ENCODE peak calls at places on chromosomes 6 and 20, in four cellular contexts. One of them, this sample, is unnamed.

GRCh38 chr6:14453712-14454466 is 336.3 kb downstream of the CD83 start:
- DNase-seq in RWPE1: no peak
- DNase-seq in cardiac muscle cell: no peak
- DNase-seq in A549: no peak
- DNase-seq in this sample: no peak

GRCh38 chr6:123240626-123241025 is 244.6 kb downstream of the CLVS2 start:
- DNase-seq in RWPE1: no peak
- DNase-seq in cardiac muscle cell: no peak
- DNase-seq in A549: no peak
- DNase-seq in this sample: no peak

GRCh38 chr6:8983202-8983688 is 547.9 kb upstream of the SLC35B3 start:
- DNase-seq in RWPE1: peak
- DNase-seq in cardiac muscle cell: peak
- DNase-seq in A549: peak
- DNase-seq in this sample: peak

GRCh38 chr20:40497781-40498691 is 191.0 kb downstream of the MAFB start:
- DNase-seq in RWPE1: peak
- DNase-seq in cardiac muscle cell: no peak
- DNase-seq in A549: no peak
- DNase-seq in this sample: no peak

GRCh38 chr6:107806675-107807074 is 17.4 kb downstream of the SCML4 start:
- DNase-seq in RWPE1: no peak
- DNase-seq in cardiac muscle cell: no peak
- DNase-seq in A549: no peak
- DNase-seq in this sample: no peak

GRCh38 chr6:16635810-16636602 is 125.3 kb downstream of the ATXN1 start:
- DNase-seq in RWPE1: peak
- DNase-seq in cardiac muscle cell: no peak
- DNase-seq in A549: peak
- DNase-seq in this sample: peak

GRCh38 chr6:7389162-7389450 is 436 bp downstream of the CAGE1 start:
- DNase-seq in RWPE1: peak
- DNase-seq in cardiac muscle cell: peak
- DNase-seq in A549: no peak
- DNase-seq in this sample: no peak

GRCh38 chr6:129342243-129342642 is 367.7 kb downstream of the ARHGAP18 start:
- DNase-seq in RWPE1: no peak
- DNase-seq in cardiac muscle cell: no peak
- DNase-seq in A549: no peak
- DNase-seq in this sample: peak

GRCh38 chr20:48563191-48563884 is 264.5 kb downstream of the PREX1 start:
- DNase-seq in RWPE1: no peak
- DNase-seq in cardiac muscle cell: no peak
- DNase-seq in A549: no peak
- DNase-seq in this sample: no peak

GRCh38 chr20:57600324-57601210 is 19.7 kb downstream of the ZBP1 start:
- DNase-seq in RWPE1: peak
- DNase-seq in cardiac muscle cell: no peak
- DNase-seq in A549: peak
- DNase-seq in this sample: no peak

GRCh38 chr6:170137911-170138910 is 152.7 kb downstream of the DLL1 start:
- DNase-seq in RWPE1: no peak
- DNase-seq in cardiac muscle cell: no peak
- DNase-seq in A549: no peak
- DNase-seq in this sample: no peak

GRCh38 chr6:54102239-54102638 is 9.0 kb upstream of the MLIP start:
- DNase-seq in RWPE1: no peak
- DNase-seq in cardiac muscle cell: no peak
- DNase-seq in A549: no peak
- DNase-seq in this sample: no peak

GRCh38 chr6:4135665-4136353 is 434 bp upstream of the ECI2 start:
- DNase-seq in RWPE1: peak
- DNase-seq in cardiac muscle cell: peak
- DNase-seq in A549: peak
- DNase-seq in this sample: peak

GRCh38 chr6:29647927-29648642 is 8.8 kb upstream of the MOG start:
- DNase-seq in RWPE1: peak
- DNase-seq in cardiac muscle cell: peak
- DNase-seq in A549: peak
- DNase-seq in this sample: no peak

GRCh38 chr6:4017847-4018193 is 61.1 kb downstream of the FAM217A start:
- DNase-seq in RWPE1: no peak
- DNase-seq in cardiac muscle cell: peak
- DNase-seq in A549: peak
- DNase-seq in this sample: no peak

GRCh38 chr6:113209315-113209714 is 647.8 kb upstream of the MARCKS start:
- DNase-seq in RWPE1: no peak
- DNase-seq in cardiac muscle cell: no peak
- DNase-seq in A549: no peak
- DNase-seq in this sample: no peak

GRCh38 chr6:65229768-65230167 is 477.3 kb downstream of the EYS start:
- DNase-seq in RWPE1: no peak
- DNase-seq in cardiac muscle cell: no peak
- DNase-seq in A549: no peak
- DNase-seq in this sample: no peak

GRCh38 chr6:145110109-145110508 is 625.2 kb downstream of the EPM2A start:
- DNase-seq in RWPE1: peak
- DNase-seq in cardiac muscle cell: no peak
- DNase-seq in A549: no peak
- DNase-seq in this sample: no peak

GRCh38 chr6:20202699-20203302 is 9.5 kb downstream of the MBOAT1 start:
- DNase-seq in RWPE1: no peak
- DNase-seq in cardiac muscle cell: no peak
- DNase-seq in A549: peak
- DNase-seq in this sample: no peak

GRCh38 chr6:31829633-31830492 is 2.3 kb downstream of the HSPA1B start:
- DNase-seq in RWPE1: no peak
- DNase-seq in cardiac muscle cell: peak
- DNase-seq in A549: peak
- DNase-seq in this sample: no peak

GRCh38 chr20:63323298-63323820 is 30.4 kb downstream of the COL20A1 start:
- DNase-seq in RWPE1: no peak
- DNase-seq in cardiac muscle cell: no peak
- DNase-seq in A549: peak
- DNase-seq in this sample: no peak

GRCh38 chr6:74320076-74320475 is 624.1 kb downstream of the CD109 start:
- DNase-seq in RWPE1: no peak
- DNase-seq in cardiac muscle cell: no peak
- DNase-seq in A549: peak
- DNase-seq in this sample: no peak

GRCh38 chr6:132054525-132054924 is 103.4 kb upstream of the CCN2 start:
- DNase-seq in RWPE1: peak
- DNase-seq in cardiac muscle cell: no peak
- DNase-seq in A549: no peak
- DNase-seq in this sample: peak

GRCh38 chr6:159761135-159761872 is 541 bp upstream of the ACAT2 start:
- DNase-seq in RWPE1: peak
- DNase-seq in cardiac muscle cell: peak
- DNase-seq in A549: no peak
- DNase-seq in this sample: no peak

GRCh38 chr6:43020847-43021246 is 576 bp upstream of the RRP36 start:
- DNase-seq in RWPE1: peak
- DNase-seq in cardiac muscle cell: no peak
- DNase-seq in A549: no peak
- DNase-seq in this sample: no peak

GRCh38 chr6:18422136-18422535 is 35.0 kb downstream of the RNF144B start:
- DNase-seq in RWPE1: no peak
- DNase-seq in cardiac muscle cell: no peak
- DNase-seq in A549: no peak
- DNase-seq in this sample: no peak

GRCh38 chr6:119334535-119335264 is 14.9 kb downstream of the MAN1A1 start:
- DNase-seq in RWPE1: no peak
- DNase-seq in cardiac muscle cell: no peak
- DNase-seq in A549: no peak
- DNase-seq in this sample: no peak

GRCh38 chr6:119331676-119332286 is 17.8 kb downstream of the MAN1A1 start:
- DNase-seq in RWPE1: no peak
- DNase-seq in cardiac muscle cell: no peak
- DNase-seq in A549: no peak
- DNase-seq in this sample: no peak

GRCh38 chr6:119330520-119330919 is 19.0 kb downstream of the MAN1A1 start:
- DNase-seq in RWPE1: no peak
- DNase-seq in cardiac muscle cell: no peak
- DNase-seq in A549: no peak
- DNase-seq in this sample: no peak

GRCh38 chr6:119333063-119333609 is 16.4 kb downstream of the MAN1A1 start:
- DNase-seq in RWPE1: no peak
- DNase-seq in cardiac muscle cell: no peak
- DNase-seq in A549: no peak
- DNase-seq in this sample: no peak

DNA sequence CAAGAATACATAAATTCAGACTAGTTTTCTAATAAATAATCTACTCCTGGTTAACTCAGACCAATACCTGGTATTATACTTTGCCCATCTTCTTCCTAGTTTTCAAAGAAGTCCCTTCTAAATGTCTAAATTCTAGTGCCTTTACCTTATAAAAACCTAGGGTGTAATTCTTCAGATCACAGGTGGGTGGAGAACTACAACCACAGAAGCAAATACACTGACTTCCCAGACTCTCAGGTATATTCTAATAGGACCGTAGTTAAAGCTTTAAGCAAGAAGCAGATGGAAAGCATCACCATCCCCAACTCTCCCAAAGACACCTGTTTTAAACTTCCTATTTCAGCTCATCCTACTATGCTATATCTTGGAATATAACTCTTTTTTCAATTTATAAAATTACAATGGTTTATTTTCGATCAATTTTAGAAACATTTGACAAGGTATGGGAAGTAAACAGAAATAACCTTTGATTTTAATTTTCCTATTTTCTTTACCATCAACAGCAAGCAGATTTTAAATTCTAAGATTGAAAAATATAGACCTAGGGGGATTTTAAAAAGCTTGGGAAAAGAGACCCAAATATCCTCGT is 15.8 kb downstream of the MAN1A1 start:
- DNase-seq in RWPE1: peak
- DNase-seq in cardiac muscle cell: no peak
- DNase-seq in A549: peak
- DNase-seq in this sample: no peak
- TF ChIP-seq CTCF in RWPE1: peak
- TF ChIP-seq CTCF in cardiac muscle cell: peak
- TF ChIP-seq CTCF in A549: peak
- TF ChIP-seq CTCF in this sample: peak

DNA sequence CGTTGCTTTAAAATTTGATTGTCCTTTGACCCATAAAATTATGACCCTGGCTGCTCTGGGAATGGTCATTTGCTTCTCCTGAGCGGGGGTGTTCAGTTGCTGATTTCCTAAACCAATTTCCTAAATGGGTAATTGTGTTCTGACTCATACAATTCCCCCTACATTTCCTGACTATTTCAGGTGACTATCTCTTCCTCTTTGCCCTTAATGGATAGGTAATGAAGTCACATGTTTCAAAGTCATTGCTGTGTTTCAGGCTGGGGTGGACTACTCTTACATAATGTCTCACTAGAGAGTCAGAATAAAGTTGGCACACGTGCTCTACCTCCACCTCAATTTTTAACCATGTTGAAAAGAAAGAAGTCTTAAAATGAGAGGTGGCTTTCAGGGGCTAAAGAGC is 109.8 kb downstream of the DOK5 start:
- DNase-seq in RWPE1: no peak
- DNase-seq in cardiac muscle cell: no peak
- DNase-seq in A549: no peak
- DNase-seq in this sample: no peak
- TF ChIP-seq CTCF in RWPE1: no peak
- TF ChIP-seq CTCF in cardiac muscle cell: no peak
- TF ChIP-seq CTCF in A549: no peak
- TF ChIP-seq CTCF in this sample: no peak

GRCh38 chr6:143136647-143137046 is 76.0 kb downstream of the AIG1 start:
- DNase-seq in RWPE1: no peak
- DNase-seq in cardiac muscle cell: no peak
- DNase-seq in A549: no peak
- DNase-seq in this sample: no peak
- TF ChIP-seq CTCF in RWPE1: no peak
- TF ChIP-seq CTCF in cardiac muscle cell: no peak
- TF ChIP-seq CTCF in A549: no peak
- TF ChIP-seq CTCF in this sample: no peak

GRCh38 chr20:19212524-19213502 is at the start of gene SLC24A3:
- DNase-seq in RWPE1: peak
- DNase-seq in cardiac muscle cell: peak
- DNase-seq in A549: peak
- DNase-seq in this sample: no peak
- TF ChIP-seq CTCF in RWPE1: peak
- TF ChIP-seq CTCF in cardiac muscle cell: peak
- TF ChIP-seq CTCF in A549: peak
- TF ChIP-seq CTCF in this sample: peak

GRCh38 chr6:151063339-151063738 is 176.4 kb upstream of the AKAP12 start:
- DNase-seq in RWPE1: peak
- DNase-seq in cardiac muscle cell: no peak
- DNase-seq in A549: no peak
- DNase-seq in this sample: peak

GRCh38 chr6:151067684-151068596 is 171.8 kb upstream of the AKAP12 start:
- DNase-seq in RWPE1: peak
- DNase-seq in cardiac muscle cell: no peak
- DNase-seq in A549: peak
- DNase-seq in this sample: peak

GRCh38 chr6:151068761-151069312 is 170.9 kb upstream of the AKAP12 start:
- DNase-seq in RWPE1: no peak
- DNase-seq in cardiac muscle cell: no peak
- DNase-seq in A549: no peak
- DNase-seq in this sample: peak

GRCh38 chr6:151069641-151070040 is 170.1 kb upstream of the AKAP12 start:
- DNase-seq in RWPE1: no peak
- DNase-seq in cardiac muscle cell: no peak
- DNase-seq in A549: no peak
- DNase-seq in this sample: no peak

GRCh38 chr6:151065027-151065815 is 174.5 kb upstream of the AKAP12 start:
- DNase-seq in RWPE1: no peak
- DNase-seq in cardiac muscle cell: no peak
- DNase-seq in A549: no peak
- DNase-seq in this sample: no peak
- TF ChIP-seq CTCF in RWPE1: no peak
- TF ChIP-seq CTCF in cardiac muscle cell: no peak
- TF ChIP-seq CTCF in A549: no peak
- TF ChIP-seq CTCF in this sample: no peak

DNA sequence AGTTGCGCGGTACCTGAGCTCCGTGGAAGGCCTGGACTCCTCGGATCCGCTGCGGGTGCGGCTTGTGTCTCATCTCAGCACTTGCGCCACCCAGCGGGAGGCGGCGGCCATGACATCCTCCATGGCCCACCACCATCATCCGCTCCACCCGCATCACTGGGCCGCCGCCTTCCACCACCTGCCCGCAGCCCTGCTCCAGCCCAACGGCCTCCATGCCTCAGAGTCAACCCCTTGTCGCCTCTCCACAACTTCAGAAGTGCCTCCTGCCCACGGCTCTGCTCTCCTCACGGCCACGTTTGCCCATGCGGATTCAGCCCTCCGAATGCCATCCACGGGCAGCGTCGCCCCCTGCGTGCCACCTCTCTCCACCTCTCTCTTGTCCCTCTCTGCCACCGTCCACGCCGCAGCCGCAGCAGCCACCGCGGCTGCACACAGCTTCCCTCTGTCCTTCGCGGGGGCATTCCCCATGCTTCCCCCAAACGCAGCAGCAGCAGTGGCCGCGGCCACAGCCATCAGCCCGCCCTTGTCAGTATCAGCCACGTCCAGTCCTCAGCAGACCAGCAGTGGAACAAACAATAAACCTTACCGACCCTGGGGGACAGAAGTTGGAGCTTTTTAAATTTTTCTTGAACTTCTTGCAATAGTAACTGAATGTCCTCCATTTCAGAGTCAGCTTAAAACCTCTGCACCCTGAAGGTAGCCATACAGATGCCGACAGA is 9.9 kb downstream of the HEY2 start:
- DNase-seq in RWPE1: no peak
- DNase-seq in cardiac muscle cell: peak
- DNase-seq in A549: peak
- DNase-seq in this sample: no peak
- TF ChIP-seq CTCF in RWPE1: no peak
- TF ChIP-seq CTCF in cardiac muscle cell: peak
- TF ChIP-seq CTCF in A549: peak
- TF ChIP-seq CTCF in this sample: no peak